ENCODE peak calls at places on chromosomes 5 and 9, in nine cellular contexts. S is heart left ventricle, Y is prostate gland, F is left ventricle myocardium inferior, G is ovary, A is substantia nigra, X is mammary epithelial cell, Z is PC-9, E is osteoblast. M is an unnamed sample.

GRCh38 chr5:38446029-38446522 is 110.4 kb downstream of the LIFR start:
- DNase-seq in S (no peak), X (no peak), E (peak), F (no peak), G (no peak), Z (no peak), A (no peak), Y (no peak), M (no peak)

GRCh38 chr5:59758566-59758965 is 135.0 kb downstream of the PDE4D start:
- DNase-seq in E (no peak), X (peak), A (no peak), S (no peak), Y (no peak), Z (no peak), G (no peak), F (no peak), M (no peak)

GRCh38 chr5:68368280-68368679 is 152.7 kb downstream of the PIK3R1 start:
- DNase-seq in Y (no peak), Z (no peak), X (peak), F (no peak), E (no peak), G (no peak), S (no peak), A (no peak), M (no peak)

GRCh38 chr9:131449276-131449675 is 53.4 kb upstream of the POMT1 start:
- DNase-seq in Y (no peak), E (no peak), G (no peak), A (no peak), X (no peak), F (no peak), Z (no peak), S (no peak), M (no peak)

GRCh38 chr5:132142459-132142858 is 68.9 kb downstream of the CSF2 start:
- DNase-seq in S (no peak), G (no peak), A (no peak), E (no peak), X (no peak), F (no peak), Z (no peak), Y (no peak), M (no peak)

GRCh38 chr9:37329576-37329975 is 92.9 kb upstream of the GRHPR start:
- DNase-seq in S (no peak), A (no peak), E (no peak), F (no peak), G (no peak), Z (no peak), X (peak), Y (no peak), M (no peak)

GRCh38 chr5:127517480-127518318 is at the start of gene PRRC1:
- DNase-seq in Z (peak), Y (peak), G (peak), A (peak), X (peak), E (peak), S (peak), F (peak), M (peak)

GRCh38 chr9:81183763-81184162 is 505.6 kb downstream of the TLE1 start:
- DNase-seq in Y (no peak), A (no peak), G (no peak), F (no peak), E (peak), Z (peak), S (no peak), X (no peak), M (no peak)

GRCh38 chr9:3922846-3923245 is 377.0 kb downstream of the GLIS3 start:
- DNase-seq in G (no peak), X (no peak), S (no peak), A (no peak), Y (no peak), Z (no peak), E (no peak), F (no peak), M (no peak)

GRCh38 chr9:79868532-79869189 is 296.9 kb downstream of the TLE4 start:
- DNase-seq in S (no peak), E (no peak), Y (no peak), A (no peak), Z (no peak), X (no peak), G (no peak), F (no peak), M (peak)

GRCh38 chr5:150120062-150120441 is 33.7 kb upstream of the CSF1R start:
- DNase-seq in E (peak), G (no peak), F (no peak), S (no peak), X (no peak), Y (no peak), A (no peak), Z (no peak), M (no peak)

GRCh38 chr9:127805620-127806019 is 2.9 kb downstream of the FPGS start:
- DNase-seq in E (peak), Y (no peak), X (no peak), S (no peak), G (peak), A (no peak), Z (no peak), F (no peak), M (no peak)

GRCh38 chr5:125199968-125200841 is 453.8 kb upstream of the ZNF608 start:
- DNase-seq in Y (no peak), F (no peak), A (no peak), X (no peak), E (no peak), Z (no peak), S (no peak), G (peak), M (no peak)

GRCh38 chr5:178590141-178590923 is at the start of gene COL23A1:
- DNase-seq in E (peak), A (no peak), Z (no peak), S (peak), G (peak), F (peak), Y (no peak), X (peak), M (peak)

GRCh38 chr5:148401604-148402003 is 17.8 kb downstream of the FBXO38 start:
- DNase-seq in Y (no peak), S (no peak), E (no peak), F (no peak), A (no peak), X (no peak), Z (no peak), G (no peak), M (no peak)

GRCh38 chr9:8364021-8364782 is 564.6 kb upstream of the DMAC1 start:
- DNase-seq in Z (no peak), X (no peak), F (no peak), G (no peak), S (no peak), A (peak), E (no peak), Y (no peak), M (no peak)

GRCh38 chr9:84419203-84419602 is 78.6 kb upstream of the SLC28A3 start:
- DNase-seq in Z (no peak), S (no peak), E (no peak), A (no peak), Y (no peak), G (no peak), X (no peak), F (no peak), M (no peak)

GRCh38 chr5:68459093-68459492 is 243.5 kb downstream of the PIK3R1 start:
- DNase-seq in G (no peak), Z (no peak), E (no peak), F (no peak), Y (no peak), A (no peak), X (no peak), S (no peak), M (no peak)

GRCh38 chr5:133244242-133244641 is 192.4 kb downstream of the HSPA4 start:
- DNase-seq in F (no peak), Z (no peak), X (no peak), Y (no peak), E (no peak), A (no peak), G (no peak), S (no peak), M (no peak)

GRCh38 chr5:19564036-19564435 is 424.0 kb downstream of the CDH18 start:
- DNase-seq in F (no peak), X (no peak), S (no peak), E (no peak), Y (no peak), G (no peak), Z (no peak), A (no peak), M (no peak)

GRCh38 chr5:136032564-136032963 is 3.8 kb downstream of the TGFBI start:
- DNase-seq in S (no peak), A (no peak), G (no peak), X (peak), Y (no peak), Z (peak), E (peak), F (no peak), M (no peak)

GRCh38 chr5:123921193-123921592 is 409.2 kb downstream of the CSNK1G3 start:
- DNase-seq in S (no peak), A (no peak), F (no peak), Z (no peak), X (no peak), Y (no peak), E (no peak), G (no peak), M (no peak)

GRCh38 chr9:272251-273213 is 57.9 kb downstream of the DOCK8 start:
- DNase-seq in F (no peak), G (no peak), A (no peak), X (no peak), E (no peak), Y (no peak), Z (no peak), S (no peak), M (peak)

GRCh38 chr5:7680260-7680659 is 170.7 kb downstream of the CFAP90 start:
- DNase-seq in A (no peak), G (no peak), F (no peak), Z (no peak), X (no peak), E (no peak), Y (no peak), S (no peak), M (no peak)

GRCh38 chr5:8721536-8721935 is 824.3 kb downstream of the SEMA5A start:
- DNase-seq in Z (no peak), S (no peak), E (no peak), Y (no peak), X (no peak), A (no peak), G (no peak), F (no peak), M (no peak)

GRCh38 chr5:109105631-109106267 is 304.0 kb downstream of the PJA2 start:
- DNase-seq in X (peak), A (no peak), Z (no peak), Y (no peak), G (no peak), E (peak), S (no peak), F (no peak), M (no peak)

GRCh38 chr9:9469271-9469670 is 1143.5 kb downstream of the PTPRD start:
- DNase-seq in G (no peak), Y (no peak), F (no peak), S (no peak), X (no peak), A (no peak), E (no peak), Z (no peak), M (no peak)

GRCh38 chr5:40437452-40437861 is 242.3 kb upstream of the PTGER4 start:
- DNase-seq in Z (peak), G (no peak), E (peak), X (peak), S (no peak), A (no peak), F (no peak), Y (no peak), M (peak)

GRCh38 chr9:133108794-133109641 is 12.0 kb downstream of the RALGDS start:
- DNase-seq in A (no peak), X (no peak), Y (no peak), S (peak), F (peak), G (peak), Z (no peak), E (peak), M (no peak)

GRCh38 chr5:134000116-134000515 is 4.7 kb downstream of the VDAC1 start:
- DNase-seq in X (no peak), G (no peak), F (peak), E (no peak), Z (no peak), Y (no peak), S (no peak), A (no peak), M (no peak)

GRCh38 chr9:121169094-121169601 is 32.5 kb downstream of the RAB14 start:
- DNase-seq in Y (no peak), A (no peak), S (no peak), E (peak), X (no peak), G (peak), Z (no peak), F (no peak), M (peak)

GRCh38 chr5:53357439-53357838 is 123.0 kb upstream of the FST start:
- DNase-seq in X (no peak), Z (no peak), G (no peak), F (no peak), Y (no peak), S (no peak), A (no peak), E (no peak), M (no peak)

GRCh38 chr9:16521868-16522381 is 348.5 kb downstream of the BNC2 start:
- DNase-seq in Y (no peak), X (peak), Z (peak), G (no peak), E (peak), S (no peak), A (no peak), F (peak), M (no peak)

GRCh38 chr5:114223866-114224265 is 138.0 kb upstream of the KCNN2 start:
- DNase-seq in E (no peak), Z (no peak), G (no peak), F (no peak), S (no peak), Y (no peak), A (no peak), X (peak), M (peak)

GRCh38 chr5:143516249-143516648 is 112.8 kb upstream of the NR3C1 start:
- DNase-seq in Z (no peak), G (no peak), E (no peak), F (no peak), X (no peak), S (no peak), A (no peak), Y (no peak), M (no peak)

GRCh38 chr5:97297063-97297715 is 114.1 kb upstream of the RIOK2 start:
- DNase-seq in Z (peak), E (peak), S (no peak), X (peak), Y (no peak), G (no peak), F (no peak), A (peak), M (peak)

GRCh38 chr9:85969727-85970126 is 28.8 kb downstream of the NAA35 start:
- DNase-seq in S (no peak), F (no peak), X (no peak), Y (no peak), A (no peak), E (no peak), G (no peak), Z (no peak), M (no peak)

GRCh38 chr5:41406944-41407343 is 103.5 kb downstream of the PLCXD3 start:
- DNase-seq in X (no peak), S (no peak), Z (no peak), E (no peak), A (no peak), G (no peak), Y (no peak), F (no peak), M (no peak)

GRCh38 chr5:95631991-95632675 is 12.2 kb downstream of the GPR150 start:
- DNase-seq in Y (no peak), E (peak), Z (no peak), A (no peak), X (peak), G (no peak), F (no peak), S (no peak), M (peak)

DNA sequence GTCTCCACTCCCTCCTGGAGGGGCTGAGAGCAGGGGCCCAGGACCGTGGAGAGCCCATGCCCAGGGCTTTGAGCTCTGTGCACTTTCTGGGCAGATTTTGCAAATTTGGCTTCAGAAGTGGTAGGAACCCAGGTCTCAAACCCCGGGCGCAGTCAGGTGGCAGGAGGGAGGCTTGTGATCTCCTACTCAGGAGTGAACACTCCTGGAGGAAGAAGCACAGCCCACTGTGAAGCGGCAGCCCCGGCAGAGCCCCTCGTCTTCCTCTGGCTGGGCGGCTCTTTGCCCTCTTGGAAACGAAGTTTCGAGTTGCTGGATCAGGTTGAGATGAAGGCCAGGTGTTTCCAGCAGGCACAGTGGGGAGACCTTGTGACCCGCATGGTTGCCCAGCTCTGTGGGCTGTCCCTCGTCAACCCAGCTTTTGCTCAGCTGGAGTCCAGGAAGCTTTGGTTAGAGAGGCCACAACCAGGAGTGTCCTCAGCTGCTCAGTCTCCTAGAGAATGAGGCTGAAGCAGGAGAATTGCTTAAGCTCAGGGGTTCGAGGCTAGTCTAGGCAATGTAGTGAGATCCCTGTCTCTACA is 48.5 kb downstream of the WNK2 start:
- DNase-seq in E (no peak), Y (no peak), A (no peak), G (no peak), F (no peak), Z (no peak), X (no peak), S (peak), M (no peak)
- H3K27ac ChIP-seq in E (no peak), Y (no peak), A (no peak), G (no peak), F (no peak), Z (no peak), X (no peak), S (peak), M (no peak)

GRCh38 chr5:32272746-32273145 is 40.0 kb downstream of the MTMR12 start:
- DNase-seq in S (no peak), A (no peak), F (no peak), G (no peak), E (peak), Y (no peak), X (no peak), Z (no peak), M (no peak)
- H3K27ac ChIP-seq in S (no peak), A (no peak), F (no peak), G (no peak), E (no peak), Y (no peak), X (no peak), Z (no peak), M (no peak)

GRCh38 chr5:267716-268115 is 3.7 kb upstream of the PDCD6 start:
- DNase-seq in S (no peak), Z (no peak), F (no peak), X (no peak), E (no peak), G (no peak), A (no peak), Y (no peak), M (no peak)

GRCh38 chr5:270340-270739 is 1.1 kb upstream of the PDCD6 start:
- DNase-seq in Z (no peak), Y (no peak), X (no peak), A (no peak), E (peak), F (no peak), S (no peak), G (peak), M (no peak)

DNA sequence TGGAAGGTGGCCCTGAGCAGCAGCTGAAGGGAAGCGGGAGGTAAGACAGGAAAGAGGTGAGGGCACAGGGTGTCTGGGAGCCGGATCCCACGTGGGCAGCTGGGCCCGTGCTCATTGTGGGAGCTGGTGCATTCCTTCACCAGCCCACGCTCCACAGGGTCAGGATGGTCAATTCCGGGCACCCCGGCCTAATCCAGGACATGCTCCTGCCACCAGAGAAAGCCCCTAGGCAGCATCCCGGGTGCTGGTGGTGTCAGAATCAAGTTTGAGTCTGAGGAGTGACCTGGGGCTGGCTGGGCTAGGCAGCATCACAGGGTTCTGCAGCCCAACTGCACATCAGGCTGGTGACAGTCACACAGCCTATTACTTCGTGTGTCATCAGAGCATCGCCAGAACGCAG is 7.1 kb upstream of the PDCD6 start:
- DNase-seq in S (no peak), A (no peak), G (no peak), F (no peak), E (no peak), Y (no peak), Z (no peak), X (no peak), M (no peak)
- H3K27ac ChIP-seq in S (peak), A (no peak), G (peak), F (peak), E (peak), Y (no peak), Z (peak), X (no peak), M (peak)

GRCh38 chr5:172890659-172891058 is 56.6 kb downstream of the ERGIC1 start:
- DNase-seq in Y (no peak), X (no peak), F (no peak), S (no peak), E (no peak), Z (no peak), A (no peak), G (no peak), M (no peak)
- H3K27ac ChIP-seq in Y (peak), X (no peak), F (peak), S (peak), E (peak), Z (no peak), A (no peak), G (peak), M (no peak)

DNA sequence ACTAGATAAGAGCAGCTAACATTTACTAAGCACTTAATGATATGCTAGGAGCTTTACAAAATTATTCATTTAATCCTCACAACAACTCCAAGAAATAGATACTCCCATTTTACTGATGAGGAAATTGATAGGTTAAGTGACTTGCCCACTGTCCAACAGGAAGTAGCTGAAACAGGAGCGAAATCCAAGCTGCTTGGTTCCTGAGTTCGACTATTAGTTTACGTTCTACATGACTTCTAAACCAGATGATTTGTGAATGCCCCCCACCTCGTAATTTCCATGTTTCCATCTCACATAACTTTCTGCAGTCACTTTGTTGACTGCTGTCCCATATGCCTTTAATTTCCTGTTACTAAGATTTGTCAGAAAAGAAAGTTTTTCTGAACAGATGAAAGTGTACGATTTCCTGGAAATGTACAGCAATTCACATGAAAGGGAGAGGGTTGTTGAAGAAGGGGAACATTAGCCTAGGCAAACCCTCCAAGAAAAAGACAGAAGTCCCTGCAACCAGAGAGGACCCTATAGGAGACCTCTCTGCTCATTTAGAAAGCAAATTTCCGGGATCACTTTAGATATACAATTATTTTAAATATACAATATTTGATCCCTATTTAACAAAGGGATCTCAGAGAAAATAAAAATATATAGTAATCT is 279.1 kb upstream of the EFNA5 start:
- DNase-seq in E (no peak), X (no peak), Y (no peak), Z (no peak), G (no peak), S (no peak), A (no peak), F (no peak), M (no peak)
- H3K27ac ChIP-seq in E (no peak), X (no peak), Y (no peak), Z (no peak), G (no peak), S (no peak), A (no peak), F (no peak), M (no peak)

DNA sequence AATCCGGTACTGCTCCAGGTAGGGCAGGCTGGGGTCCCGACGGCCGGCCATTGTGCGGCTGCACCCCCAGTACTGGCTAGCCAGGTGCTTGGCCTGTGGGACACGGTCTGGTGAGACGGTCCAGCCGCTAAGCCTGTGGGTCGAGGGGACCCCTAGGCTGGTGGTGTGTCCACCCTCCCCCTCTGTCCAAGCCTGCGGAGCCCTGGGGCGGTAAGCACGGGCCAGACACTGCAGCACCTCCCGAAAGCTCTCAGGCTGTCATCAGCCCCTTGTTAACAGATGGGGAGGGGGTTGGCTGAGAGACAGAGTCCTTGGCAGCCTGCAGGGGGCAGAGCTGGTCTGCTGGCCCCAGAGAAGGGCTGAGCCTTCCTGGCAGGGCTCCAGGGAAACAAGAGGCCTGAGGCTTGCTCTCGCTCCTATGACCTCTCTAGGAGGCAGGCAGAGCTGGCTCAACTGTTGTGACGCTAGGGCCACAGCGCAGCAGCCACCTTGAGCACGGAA is 11.8 kb upstream of the MRNIP start:
- DNase-seq in F (peak), Y (no peak), E (peak), A (peak), G (peak), X (no peak), Z (no peak), S (no peak), M (peak)
- H3K27ac ChIP-seq in F (peak), Y (no peak), E (no peak), A (no peak), G (no peak), X (no peak), Z (no peak), S (peak), M (no peak)

M was measured in trophoblast cell.